ENCODE peak calls at places on chromosomes 16 and 17, in five cellular contexts. J is BE2C, P is HepG2, W is lower lobe of right lung, Y is heart left ventricle. K is an unnamed sample.

GRCh38 chr17:21218101-21218500 is 4.1 kb upstream of the TMEM11 start:
- DNase-seq in P (no peak), W (no peak), J (peak), Y (peak), K (no peak)

GRCh38 chr16:66881014-66881417 is 701 bp downstream of the PDP2 start:
- DNase-seq in W (no peak), J (no peak), P (no peak), Y (no peak), K (no peak)

GRCh38 chr16:49858200-49859129 is 2.6 kb upstream of the ZNF423 start:
- DNase-seq in J (peak), W (no peak), Y (peak), P (no peak), K (no peak)

GRCh38 chr17:17089796-17090641 is 47.8 kb downstream of the MPRIP start:
- DNase-seq in J (no peak), P (no peak), W (no peak), Y (no peak), K (no peak)

GRCh38 chr16:56672761-56673536 is 3.3 kb downstream of the MT1H start:
- DNase-seq in Y (no peak), W (no peak), J (no peak), P (no peak), K (peak)

GRCh38 chr17:65290616-65291015 is 153.4 kb downstream of the RGS9 start:
- DNase-seq in W (no peak), P (no peak), J (no peak), Y (no peak), K (no peak)

GRCh38 chr17:82152556-82153294 is 54.7 kb upstream of the FASN start:
- DNase-seq in P (no peak), W (peak), Y (no peak), J (no peak), K (peak)

GRCh38 chr17:79046501-79047280 is 22.7 kb downstream of the C1QTNF1 start:
- DNase-seq in P (no peak), J (peak), Y (no peak), W (no peak), K (no peak)

GRCh38 chr17:64777413-64778101 is 115.5 kb upstream of the SMURF2 start:
- DNase-seq in P (no peak), Y (peak), W (peak), J (no peak), K (no peak)

GRCh38 chr17:2266045-2266864 is 37.3 kb downstream of the SMG6 start:
- DNase-seq in J (no peak), P (no peak), W (no peak), Y (no peak), K (no peak)

GRCh38 chr16:50653633-50654524 is 27.2 kb downstream of the SNX20 start:
- DNase-seq in P (no peak), Y (peak), J (no peak), W (no peak), K (no peak)

GRCh38 chr17:1515640-1516402 is 591 bp downstream of the INPP5K start:
- DNase-seq in Y (no peak), W (peak), P (peak), J (peak), K (peak)

GRCh38 chr17:14672830-14673229 is 371.9 kb downstream of the HS3ST3B1 start:
- DNase-seq in W (no peak), P (peak), Y (no peak), J (no peak), K (peak)

GRCh38 chr17:45086346-45086745 is 25.2 kb downstream of the NMT1 start:
- DNase-seq in P (no peak), W (no peak), J (no peak), Y (no peak), K (no peak)

GRCh38 chr16:86567701-86568571 is 1.3 kb downstream of the FOXC2 start:
- DNase-seq in Y (peak), P (no peak), J (no peak), W (no peak), K (peak)

GRCh38 chr17:77036136-77036840 is 104.5 kb upstream of the SEC14L1 start:
- DNase-seq in P (no peak), J (no peak), Y (no peak), W (no peak), K (no peak)

GRCh38 chr17:63406689-63407330 is 39.3 kb downstream of the CYB561 start:
- DNase-seq in P (peak), Y (no peak), J (peak), W (no peak), K (peak)

GRCh38 chr16:87303431-87303930 is 13.7 kb downstream of the C16orf95 start:
- DNase-seq in Y (no peak), W (no peak), P (peak), J (no peak), K (peak)

GRCh38 chr16:87410958-87411357 is 18.8 kb downstream of the MAP1LC3B start:
- DNase-seq in W (no peak), Y (no peak), P (no peak), J (no peak), K (no peak)

GRCh38 chr16:85829751-85830445 is 30.4 kb downstream of the COX4I1 start:
- DNase-seq in J (no peak), Y (peak), P (no peak), W (peak), K (no peak)

GRCh38 chr16:58563235-58563634 is 47.9 kb downstream of the SETD6 start:
- DNase-seq in Y (no peak), P (no peak), W (no peak), J (no peak), K (peak)

GRCh38 chr17:15255713-15256454 is 9.2 kb downstream of the PMP22 start:
- DNase-seq in W (no peak), Y (no peak), P (no peak), J (peak), K (no peak)

GRCh38 chr17:36608794-36609497 is 7.6 kb downstream of the MRM1 start:
- DNase-seq in W (peak), Y (peak), J (peak), P (no peak), K (peak)

GRCh38 chr17:3859895-3860294 is 13.8 kb upstream of the NCBP3 start:
- DNase-seq in J (no peak), W (no peak), P (no peak), Y (no peak), K (no peak)

GRCh38 chr17:75125984-75126383 is 5.6 kb downstream of the NT5C start:
- DNase-seq in Y (no peak), W (no peak), P (no peak), J (no peak), K (no peak)

GRCh38 chr17:74345433-74346241 is 16.0 kb downstream of the BTBD17 start:
- DNase-seq in P (no peak), J (no peak), Y (no peak), W (no peak), K (peak)

GRCh38 chr17:12528036-12528435 is 137.7 kb upstream of the MYOCD start:
- DNase-seq in W (no peak), P (no peak), J (no peak), Y (no peak), K (no peak)

GRCh38 chr16:86449377-86450095 is 60.8 kb upstream of the FOXF1 start:
- DNase-seq in J (no peak), W (no peak), Y (no peak), P (no peak), K (no peak)

GRCh38 chr16:84143784-84144199 is 1.2 kb downstream of the HSDL1 start:
- DNase-seq in J (no peak), W (no peak), P (no peak), Y (no peak), K (peak)

GRCh38 chr16:30053376-30054015 is 12.1 kb upstream of the ALDOA start:
- DNase-seq in Y (no peak), P (no peak), J (no peak), W (no peak), K (no peak)

GRCh38 chr17:75652934-75653549 is 13.9 kb downstream of the RECQL5 start:
- DNase-seq in Y (no peak), W (no peak), P (peak), J (peak), K (peak)

GRCh38 chr16:58563775-58564174 is 48.5 kb downstream of the SETD6 start:
- DNase-seq in Y (no peak), W (no peak), P (no peak), J (no peak), K (no peak)

GRCh38 chr17:49995055-49995738 is at the start of gene DLX3:
- DNase-seq in Y (peak), W (peak), P (no peak), J (peak), K (peak)

GRCh38 chr17:64202683-64203430 is 60.2 kb downstream of the TEX2 start:
- DNase-seq in Y (no peak), W (no peak), J (no peak), P (peak), K (peak)

GRCh38 chr16:47431960-47432359 is 28.9 kb downstream of the ITFG1 start:
- DNase-seq in W (no peak), P (no peak), Y (no peak), J (no peak), K (no peak)

DNA sequence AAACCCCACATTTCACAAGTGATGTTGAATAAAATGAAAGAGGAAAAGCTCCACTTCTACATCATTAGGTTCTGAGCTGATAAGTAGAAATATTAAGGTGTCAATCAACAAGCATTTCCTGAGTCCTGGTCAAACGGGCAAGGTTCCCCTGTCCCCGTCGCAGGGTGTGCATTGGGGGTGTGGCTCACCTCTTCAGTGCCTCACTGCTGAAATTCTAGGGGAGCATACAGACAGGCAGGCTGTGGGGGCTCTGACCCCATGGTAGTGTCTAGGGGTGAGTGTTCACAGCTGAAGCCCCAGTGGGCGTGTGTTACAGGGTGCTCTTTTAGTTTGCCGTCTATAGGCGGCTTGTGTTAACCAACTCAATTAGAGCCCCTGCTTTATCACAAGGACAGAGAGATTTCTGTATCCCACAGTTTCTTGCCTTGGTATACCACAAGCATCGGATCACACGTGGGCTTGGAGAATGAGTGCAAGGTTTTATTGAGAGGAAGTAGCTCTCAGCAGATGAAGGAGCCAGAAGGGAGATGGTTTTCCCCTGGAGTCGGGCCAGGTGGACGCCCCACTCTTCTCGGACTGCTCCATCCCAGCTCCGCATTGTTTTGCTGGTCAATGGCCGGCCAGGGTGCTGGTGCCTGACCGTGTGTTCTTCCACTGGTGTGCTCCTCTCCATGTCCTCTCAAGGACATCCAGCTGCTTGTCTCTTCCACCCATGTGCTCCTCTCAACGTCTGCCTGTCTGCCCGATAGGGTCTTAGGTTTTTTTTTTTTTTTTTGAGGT is 238.2 kb upstream of the NLRP1 start:
- DNase-seq in J (no peak), P (no peak), Y (no peak), W (no peak), K (no peak)
- H3K4me3 ChIP-seq in J (no peak), P (no peak), Y (no peak), W (no peak), K (no peak)

GRCh38 chr17:59840329-59840907 is 52.3 kb downstream of the TUBD1 start:
- DNase-seq in W (no peak), J (no peak), P (no peak), Y (no peak), K (peak)

GRCh38 chr17:59838196-59838911 is 54.4 kb downstream of the TUBD1 start:
- DNase-seq in P (no peak), Y (no peak), W (no peak), J (no peak), K (no peak)

GRCh38 chr17:59839646-59840328 is 53.0 kb downstream of the TUBD1 start:
- DNase-seq in P (no peak), J (no peak), Y (no peak), W (no peak), K (no peak)

GRCh38 chr17:59840908-59841666 is 51.7 kb downstream of the TUBD1 start:
- DNase-seq in W (no peak), Y (no peak), P (no peak), J (no peak), K (peak)

GRCh38 chr17:59837362-59838195 is 55.2 kb downstream of the TUBD1 start:
- DNase-seq in J (peak), W (no peak), Y (no peak), P (peak), K (peak)
- TF ChIP-seq CTCF in J (peak), W (no peak), Y (peak), P (no peak), K (no peak)

DNA sequence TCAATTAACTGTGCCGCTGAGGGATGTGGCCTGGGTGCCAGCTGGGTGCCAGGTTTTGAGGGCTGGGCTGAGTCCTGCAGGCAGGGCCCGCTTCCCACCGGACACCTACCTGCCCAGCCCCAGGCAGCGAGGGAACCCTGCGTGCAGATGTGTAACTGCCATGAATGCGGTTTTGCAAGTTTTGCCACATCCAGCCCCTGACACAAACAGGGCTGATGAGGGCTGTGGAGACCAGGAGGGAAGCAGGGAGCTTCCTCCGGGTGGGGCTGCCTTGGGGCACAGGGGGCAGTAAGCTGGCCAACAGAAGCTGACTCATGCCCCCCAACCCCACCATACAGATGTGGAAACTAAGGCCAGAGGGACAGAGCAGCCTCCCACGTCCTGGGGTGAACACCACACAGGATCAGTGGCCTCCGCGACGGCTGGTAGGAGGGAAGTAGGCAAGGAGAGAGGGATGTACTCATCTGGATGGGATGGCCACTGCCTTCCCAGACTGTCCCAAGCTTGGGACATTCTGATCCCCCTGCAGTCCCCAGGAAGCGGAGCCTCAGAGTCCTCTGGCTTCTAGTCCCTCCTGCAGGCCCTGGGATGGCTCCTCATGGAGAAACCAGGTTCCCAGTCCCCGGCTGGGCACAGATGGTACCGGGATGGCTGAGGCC is 1.6 kb downstream of the UBALD1 start:
- DNase-seq in P (no peak), W (no peak), J (no peak), Y (no peak), K (peak)
- H3K4me3 ChIP-seq in P (peak), W (peak), J (peak), Y (peak), K (peak)

GRCh38 chr17:8186446-8186786 is 3.6 kb downstream of the BORCS6 start:
- DNase-seq in J (no peak), Y (no peak), W (no peak), P (no peak), K (no peak)
- TF ChIP-seq CTCF in J (no peak), Y (no peak), W (no peak), P (no peak), K (no peak)

GRCh38 chr17:68246271-68247028 is 1.4 kb upstream of the AMZ2 start:
- DNase-seq in Y (no peak), J (no peak), W (no peak), P (no peak), K (no peak)
- H3K4me3 ChIP-seq in Y (no peak), J (no peak), W (no peak), P (no peak), K (no peak)

DNA sequence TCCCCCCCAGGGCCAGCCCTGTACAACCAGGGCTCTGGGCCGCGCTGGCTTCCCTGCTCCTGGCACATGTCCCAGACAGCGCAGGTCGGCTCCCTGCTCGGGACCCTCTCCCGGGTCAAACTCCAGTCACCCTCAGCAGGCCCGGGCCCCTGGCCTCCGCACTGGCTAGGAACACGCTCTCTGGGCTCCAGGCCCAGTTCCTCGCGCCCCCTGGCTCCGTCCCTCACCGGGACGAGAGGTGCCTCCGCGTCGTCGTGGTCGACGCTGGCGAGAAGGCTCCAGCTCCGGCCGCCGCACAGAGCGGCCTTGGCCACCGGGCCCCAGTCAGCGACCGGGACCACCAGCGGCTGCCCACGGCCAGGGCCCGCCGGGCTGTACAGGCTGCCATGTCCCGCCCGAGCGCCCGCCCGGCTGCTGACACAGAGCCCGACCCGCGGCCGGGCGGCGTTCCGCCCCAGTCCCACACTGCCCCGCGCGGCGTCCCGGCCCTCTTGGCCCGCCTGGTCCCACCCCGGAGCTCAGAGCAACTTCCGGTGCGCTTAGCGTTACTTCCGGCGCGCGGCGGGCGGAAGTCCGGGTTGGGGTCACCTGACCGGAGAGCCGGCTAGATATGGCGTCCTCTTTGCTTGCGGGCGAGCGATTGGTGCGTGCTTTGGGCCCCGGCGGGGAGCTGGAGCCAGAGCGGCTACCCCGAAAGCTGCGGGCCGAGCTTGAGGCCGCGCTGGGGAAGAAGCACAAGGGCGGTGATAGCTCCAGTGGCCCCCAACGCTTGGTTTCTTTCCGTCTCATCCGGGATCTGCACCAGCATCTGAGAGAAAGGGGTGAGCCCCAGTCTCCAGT is at the start of gene POLDIP2:
- DNase-seq in P (peak), J (peak), W (peak), Y (peak), K (peak)
- TF ChIP-seq CTCF in P (peak), J (no peak), W (no peak), Y (no peak), K (no peak)

DNA sequence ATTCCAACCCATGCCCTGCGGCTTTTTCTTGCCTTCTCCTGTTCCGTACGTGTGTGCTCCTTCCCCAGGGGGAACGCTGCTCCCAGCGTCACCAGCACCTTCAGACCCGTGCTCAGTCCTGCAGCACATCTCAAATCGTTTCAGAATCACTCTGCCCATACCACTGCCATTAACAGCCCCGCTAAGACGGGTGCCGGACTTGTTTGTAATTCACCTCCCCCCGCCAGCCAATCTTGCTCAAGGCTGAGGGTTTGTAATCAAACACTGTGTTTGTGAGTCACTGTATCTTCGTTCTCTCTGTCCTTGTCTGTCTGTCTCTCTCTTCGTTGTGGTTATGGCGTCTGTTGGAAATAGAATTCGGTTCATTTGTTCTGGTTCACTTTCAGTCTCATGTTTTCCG is 17.3 kb downstream of the CARD14 start:
- DNase-seq in P (no peak), W (no peak), J (no peak), Y (no peak), K (peak)
- H3K4me3 ChIP-seq in P (peak), W (peak), J (no peak), Y (peak), K (no peak)

GRCh38 chr16:89607453-89607852 is 6.0 kb upstream of the DPEP1 start:
- DNase-seq in J (no peak), W (no peak), P (no peak), Y (no peak), K (no peak)

GRCh38 chr16:89612415-89612814 is 1.0 kb upstream of the DPEP1 start:
- DNase-seq in Y (no peak), P (no peak), W (no peak), J (no peak), K (no peak)

GRCh38 chr16:89607937-89608740 is 5.3 kb upstream of the DPEP1 start:
- DNase-seq in W (no peak), P (no peak), Y (no peak), J (no peak), K (no peak)

GRCh38 chr16:89613101-89613953 is at the start of gene DPEP1:
- DNase-seq in P (no peak), W (no peak), Y (no peak), J (no peak), K (no peak)

DNA sequence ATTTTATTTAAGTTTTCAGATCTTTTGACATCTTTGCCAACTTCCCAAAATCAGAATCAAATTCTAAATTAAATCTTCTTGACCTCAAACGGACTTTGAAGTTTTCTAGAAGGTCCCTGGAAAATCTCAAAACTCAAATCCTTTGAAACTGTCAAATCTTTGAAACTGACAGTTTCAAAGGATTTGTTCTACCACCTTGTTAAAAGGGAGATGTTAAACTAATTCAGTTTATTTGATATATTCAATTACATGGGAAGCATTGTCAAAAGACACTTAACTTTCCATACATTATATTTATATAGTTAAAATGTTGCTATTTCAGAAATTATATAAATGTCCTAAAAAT is 3.4 kb upstream of the DPEP1 start:
- DNase-seq in P (no peak), J (no peak), W (no peak), Y (no peak), K (no peak)
- TF ChIP-seq CTCF in P (no peak), J (no peak), W (no peak), Y (no peak), K (no peak)